ENCODE peak calls at places on chromosome 21, in seven cellular contexts. K is heart left ventricle, G is psoas muscle, A is neural progenitor cell, M is cardiac muscle cell, W is ovary, Z is left ventricle myocardium inferior. T is an unnamed sample. For H3K4me1, the result is how much of the 10 kb centered on the place peaks cover.

GRCh38 chr21:45983981-45984551 is 2.5 kb downstream of the COL6A1 start:
- DNase-seq in M (no peak), Z (peak), G (peak), W (peak), A (no peak), K (peak), T (no peak)

GRCh38 chr21:44686843-44687561 is 5.0 kb upstream of the KRTAP12-1 start:
- DNase-seq in M (no peak), A (no peak), G (no peak), K (no peak), Z (no peak), W (no peak), T (peak)

GRCh38 chr21:40731206-40731605 is 115.8 kb downstream of the DSCAM start:
- DNase-seq in K (no peak), Z (no peak), A (no peak), G (no peak), M (no peak), W (no peak), T (no peak)

GRCh38 chr21:43716376-43717165 is 2.4 kb upstream of the PDXK start:
- DNase-seq in G (no peak), Z (no peak), A (no peak), K (no peak), M (no peak), W (no peak), T (no peak)

GRCh38 chr21:37196847-37197246 is 70.3 kb downstream of the VPS26C start:
- DNase-seq in A (no peak), W (no peak), M (no peak), K (no peak), G (no peak), Z (no peak), T (no peak)

GRCh38 chr21:32611471-32611997 is 643 bp downstream of the CFAP298 start:
- DNase-seq in K (no peak), M (peak), A (peak), G (no peak), W (no peak), Z (no peak), T (peak)

GRCh38 chr21:20882462-20883415 is 115.5 kb upstream of the NCAM2 start:
- DNase-seq in W (no peak), A (peak), M (peak), K (no peak), G (no peak), Z (no peak), T (no peak)

GRCh38 chr21:22561946-22562345 is 1563.7 kb downstream of the NCAM2 start:
- DNase-seq in Z (no peak), A (no peak), W (no peak), K (no peak), G (no peak), M (no peak), T (no peak)

GRCh38 chr21:31409849-31410762 is 66.0 kb upstream of the TIAM1 start:
- DNase-seq in Z (no peak), K (no peak), A (no peak), G (no peak), M (no peak), W (no peak), T (no peak)

GRCh38 chr21:46029201-46029924 is 47.8 kb downstream of the COL6A1 start:
- DNase-seq in Z (no peak), A (no peak), K (no peak), W (peak), G (no peak), M (peak), T (no peak)

GRCh38 chr21:28132713-28133112 is 860.0 kb downstream of the LTN1 start:
- DNase-seq in M (no peak), A (no peak), G (no peak), Z (no peak), K (no peak), W (no peak), T (no peak)

GRCh38 chr21:33848252-33848953 is 67.2 kb downstream of the ATP5PO start:
- DNase-seq in A (no peak), K (peak), G (no peak), M (no peak), W (no peak), Z (no peak), T (no peak)

GRCh38 chr21:36689324-36689723 is 9.6 kb upstream of the SIM2 start:
- DNase-seq in G (no peak), A (no peak), W (no peak), M (no peak), Z (no peak), K (no peak), T (no peak)

GRCh38 chr21:22374218-22374969 is 1376.2 kb downstream of the NCAM2 start:
- DNase-seq in G (no peak), K (no peak), W (no peak), Z (no peak), M (no peak), A (peak), T (no peak)

GRCh38 chr21:46052703-46053651 is 44.9 kb upstream of the COL6A2 start:
- DNase-seq in W (peak), A (no peak), G (no peak), K (no peak), Z (no peak), M (no peak), T (no peak)

GRCh38 chr21:14300074-14300473 is 82.9 kb downstream of the HSPA13 start:
- DNase-seq in W (no peak), Z (no peak), A (no peak), K (no peak), M (no peak), G (no peak), T (no peak)

GRCh38 chr21:23963454-23963853 is 1643.8 kb downstream of the MRPL39 start:
- DNase-seq in G (no peak), W (no peak), A (no peak), K (no peak), M (no peak), Z (no peak), T (no peak)

GRCh38 chr21:37043818-37044217 is 29.1 kb downstream of the PIGP start:
- DNase-seq in G (no peak), M (no peak), A (no peak), Z (no peak), K (no peak), W (no peak), T (no peak)

GRCh38 chr21:34129971-34130597 is 56.7 kb downstream of the MRPS6 start:
- DNase-seq in G (no peak), K (no peak), W (no peak), M (peak), Z (no peak), A (peak), T (no peak)

GRCh38 chr21:36839123-36839522 is 127.3 kb downstream of the HLCS start:
- DNase-seq in M (no peak), G (no peak), A (no peak), K (no peak), W (no peak), Z (no peak), T (no peak)

GRCh38 chr21:32315511-32316362 is 17.1 kb downstream of the MRAP start:
- DNase-seq in G (no peak), W (no peak), A (no peak), Z (no peak), M (no peak), K (no peak), T (no peak)

GRCh38 chr21:46323227-46323709 is 402 bp downstream of the C21orf58 start:
- DNase-seq in A (peak), Z (no peak), K (no peak), W (no peak), M (peak), G (no peak), T (no peak)

GRCh38 chr21:27647921-27648320 is 681.0 kb upstream of the ADAMTS5 start:
- DNase-seq in A (no peak), G (no peak), K (no peak), W (no peak), Z (no peak), M (no peak), T (no peak)

GRCh38 chr21:34166468-34166867 is 93.1 kb downstream of the MRPS6 start:
- DNase-seq in W (no peak), G (no peak), A (no peak), M (no peak), Z (no peak), K (no peak), T (no peak)

GRCh38 chr21:29290245-29290644 is 8.5 kb upstream of the BACH1 start:
- DNase-seq in G (no peak), K (no peak), Z (no peak), W (no peak), M (no peak), A (no peak), T (no peak)
- TF ChIP-seq CTCF in G (no peak), K (no peak), Z (no peak), W (no peak), M (no peak), A (no peak), T (no peak)

GRCh38 chr21:41921089-41921819 is 32.6 kb downstream of the C2CD2 start:
- DNase-seq in K (no peak), W (no peak), G (no peak), M (no peak), Z (no peak), A (no peak), T (no peak)
- H3K4me1 ChIP-seq in K (under half), W (under half), G (under half), M (under half), Z (half or more), A (under half), T (under half)

DNA sequence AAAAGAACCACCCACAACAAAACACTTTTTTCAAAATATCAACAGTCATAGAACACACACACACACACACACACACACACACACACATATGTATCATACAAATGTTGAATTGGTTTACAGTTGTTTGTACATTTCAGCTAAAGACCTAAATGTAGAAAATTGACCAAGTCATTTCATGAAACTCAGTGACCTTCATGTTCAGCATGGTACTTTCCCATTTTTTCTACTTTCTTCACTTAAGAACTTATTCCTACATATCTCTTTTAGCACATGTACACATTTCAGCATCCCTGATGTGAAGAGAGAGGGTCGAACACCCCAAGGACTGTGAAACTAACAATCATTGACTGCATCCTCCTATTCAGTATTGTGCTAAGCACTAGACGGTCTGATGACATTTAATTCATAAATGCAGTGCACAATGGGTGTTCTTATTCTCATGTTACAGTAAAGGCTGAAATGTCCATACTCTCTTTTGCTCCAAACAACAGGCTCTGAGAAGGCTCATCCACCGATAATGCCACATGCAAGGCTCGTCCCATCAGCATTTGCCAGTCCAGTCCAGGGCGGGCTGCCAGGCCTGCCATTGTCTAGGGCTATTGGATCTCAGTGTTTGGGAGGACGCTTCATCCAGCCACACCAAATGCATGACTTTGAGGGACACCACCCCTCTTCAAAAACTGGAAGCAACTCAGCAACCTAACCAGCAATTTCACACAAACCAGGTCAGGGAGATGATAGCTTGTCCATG is 150.1 kb upstream of the RUNX1 start:
- DNase-seq in Z (no peak), M (no peak), W (no peak), G (no peak), A (no peak), K (no peak), T (no peak)
- TF ChIP-seq CTCF in Z (no peak), M (no peak), W (no peak), G (no peak), A (no peak), K (no peak), T (no peak)

DNA sequence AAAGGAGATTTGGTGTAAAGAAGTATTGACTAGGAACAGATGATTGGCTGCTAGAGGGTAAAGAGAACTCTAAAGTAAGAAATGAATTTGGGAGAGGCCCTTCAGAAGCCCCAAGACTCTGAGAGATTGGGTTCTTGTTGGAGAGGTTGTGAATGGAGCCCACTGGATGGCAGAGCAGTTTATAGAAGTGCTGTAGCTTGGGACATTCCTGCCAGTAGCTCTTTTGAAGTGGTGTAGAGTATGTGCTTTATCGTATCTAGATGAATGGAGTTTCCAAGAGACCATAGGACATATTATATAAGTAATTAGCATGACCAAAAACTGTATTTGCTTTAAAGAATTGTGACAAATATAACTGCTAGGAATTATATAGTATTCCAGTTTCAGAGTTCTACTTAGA is 21.3 kb downstream of the USP25 start:
- DNase-seq in K (no peak), A (no peak), G (no peak), M (no peak), W (no peak), Z (no peak), T (no peak)
- H3K4me1 ChIP-seq in K (half or more), A (under half), G (half or more), M (under half), W (under half), Z (half or more), T (under half)

DNA sequence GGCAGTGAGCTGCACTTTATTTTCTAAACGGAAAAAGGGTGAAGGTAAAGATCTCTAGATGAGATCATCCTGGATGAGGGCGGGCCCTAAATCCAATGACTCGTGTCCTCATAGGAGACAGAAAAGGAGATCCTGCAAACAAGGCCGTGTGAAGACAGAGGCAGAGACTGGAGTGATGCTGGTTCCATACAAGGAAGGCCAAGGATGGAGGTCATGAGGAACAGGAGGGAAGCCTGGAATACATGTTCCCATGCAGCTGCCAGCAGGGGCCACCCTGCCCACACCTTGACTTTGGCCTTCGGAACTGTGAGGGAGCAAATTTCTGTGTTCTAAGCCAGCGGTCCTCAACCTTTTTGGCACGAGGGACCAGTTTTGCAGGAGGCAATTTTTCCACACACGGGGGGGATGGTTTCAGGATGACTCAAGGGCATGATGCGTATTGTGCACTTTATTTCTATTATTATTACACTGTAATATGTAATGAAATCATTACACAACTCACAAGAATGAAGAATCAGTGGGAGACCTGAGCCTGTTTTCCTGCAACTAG is 94.3 kb downstream of the PSMG1 start:
- DNase-seq in W (no peak), A (no peak), M (no peak), Z (no peak), K (no peak), G (peak), T (no peak)
- TF ChIP-seq CTCF in W (no peak), A (no peak), M (peak), Z (peak), K (no peak), G (no peak), T (no peak)

GRCh38 chr21:35649186-35649585 is 411.1 kb downstream of the SETD4 start:
- DNase-seq in A (no peak), K (no peak), G (no peak), W (no peak), M (no peak), Z (no peak), T (peak)

GRCh38 chr21:35652196-35652595 is 408.1 kb downstream of the SETD4 start:
- DNase-seq in A (no peak), Z (no peak), K (no peak), W (no peak), M (no peak), G (no peak), T (no peak)

GRCh38 chr21:35646606-35647005 is 413.7 kb downstream of the SETD4 start:
- DNase-seq in M (no peak), K (no peak), W (no peak), Z (no peak), G (no peak), A (no peak), T (no peak)

GRCh38 chr21:35651166-35651565 is 409.2 kb downstream of the SETD4 start:
- DNase-seq in Z (no peak), W (no peak), K (no peak), A (peak), M (no peak), G (no peak), T (no peak)

DNA sequence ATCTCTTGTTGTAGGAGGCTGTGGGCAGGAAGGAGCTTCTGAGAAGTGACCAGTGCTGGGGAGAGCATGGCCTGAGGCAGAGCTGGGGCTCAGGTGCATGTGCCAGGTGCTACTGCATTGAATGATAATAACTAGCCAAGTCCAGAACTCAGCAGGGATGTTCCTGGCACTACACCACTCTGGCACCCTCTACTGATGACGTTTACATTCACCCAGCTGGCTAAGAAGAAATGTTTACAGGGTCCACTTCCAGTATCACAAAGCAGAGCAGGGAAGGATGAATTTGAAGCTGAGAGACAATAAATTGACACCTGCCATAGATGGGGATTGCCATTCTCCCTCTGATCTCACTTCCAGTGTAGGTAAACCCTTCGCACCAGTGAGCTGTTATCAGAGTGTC is 411.8 kb downstream of the SETD4 start:
- DNase-seq in W (no peak), K (no peak), Z (no peak), G (no peak), M (no peak), A (no peak), T (no peak)
- H3K4me1 ChIP-seq in W (under half), K (under half), Z (under half), G (under half), M (under half), A (under half), T (under half)

GRCh38 chr21:42679319-42679981 is 26.0 kb downstream of the PDE9A start:
- DNase-seq in M (no peak), K (peak), G (no peak), Z (no peak), A (no peak), W (no peak), T (no peak)

GRCh38 chr21:42677339-42678117 is 24.1 kb downstream of the PDE9A start:
- DNase-seq in W (no peak), K (peak), M (peak), G (peak), A (no peak), Z (no peak), T (no peak)

GRCh38 chr21:42678118-42678430 is 24.7 kb downstream of the PDE9A start:
- DNase-seq in G (no peak), Z (no peak), W (no peak), A (no peak), M (no peak), K (peak), T (no peak)

GRCh38 chr21:42679982-42680330 is 26.5 kb downstream of the PDE9A start:
- DNase-seq in W (no peak), Z (no peak), A (no peak), K (peak), M (no peak), G (no peak), T (no peak)

GRCh38 chr21:42678618-42679295 is 25.3 kb downstream of the PDE9A start:
- DNase-seq in K (peak), A (no peak), M (no peak), Z (no peak), W (no peak), G (no peak), T (no peak)
- TF ChIP-seq CTCF in K (no peak), A (no peak), M (no peak), Z (no peak), W (no peak), G (no peak), T (no peak)

T was measured in lung.